ENCODE peak calls at places on chromosome X, in four cellular contexts. One of them, this sample, is unnamed.

GRCh38 chrX:40314070-40314469 is 216.3 kb upstream of the BCOR start:
- DNase-seq in fibroblast of pulmonary artery: no peak
- DNase-seq in choroid plexus epithelial cell: no peak
- DNase-seq in lower lobe of right lung: no peak
- DNase-seq in this sample: no peak

GRCh38 chrX:66632473-66632872 is 6.4 kb downstream of the EDA2R start:
- DNase-seq in fibroblast of pulmonary artery: peak
- DNase-seq in choroid plexus epithelial cell: no peak
- DNase-seq in lower lobe of right lung: no peak
- DNase-seq in this sample: peak

GRCh38 chrX:39063037-39063436 is 261.8 kb downstream of the MID1IP1 start:
- DNase-seq in fibroblast of pulmonary artery: peak
- DNase-seq in choroid plexus epithelial cell: no peak
- DNase-seq in lower lobe of right lung: peak
- DNase-seq in this sample: peak

GRCh38 chrX:142884853-142885252 is 140.9 kb upstream of the SPANXN4 start:
- DNase-seq in fibroblast of pulmonary artery: no peak
- DNase-seq in choroid plexus epithelial cell: no peak
- DNase-seq in lower lobe of right lung: no peak
- DNase-seq in this sample: no peak

GRCh38 chrX:54817220-54817820 is 9.8 kb downstream of the MAGED2 start:
- DNase-seq in fibroblast of pulmonary artery: peak
- DNase-seq in choroid plexus epithelial cell: no peak
- DNase-seq in lower lobe of right lung: no peak
- DNase-seq in this sample: no peak

GRCh38 chrX:9663216-9663615 is 102.4 kb downstream of the GPR143 start:
- DNase-seq in fibroblast of pulmonary artery: no peak
- DNase-seq in choroid plexus epithelial cell: no peak
- DNase-seq in lower lobe of right lung: no peak
- DNase-seq in this sample: no peak

GRCh38 chrX:97310373-97310772 is 426.7 kb downstream of the RPA4 start:
- DNase-seq in fibroblast of pulmonary artery: peak
- DNase-seq in choroid plexus epithelial cell: peak
- DNase-seq in lower lobe of right lung: no peak
- DNase-seq in this sample: no peak

GRCh38 chrX:96405842-96406241 is 278.8 kb upstream of the DIAPH2 start:
- DNase-seq in fibroblast of pulmonary artery: no peak
- DNase-seq in choroid plexus epithelial cell: no peak
- DNase-seq in lower lobe of right lung: no peak
- DNase-seq in this sample: no peak

GRCh38 chrX:51148848-51149247 is 183.8 kb upstream of the NUDT10 start:
- DNase-seq in fibroblast of pulmonary artery: peak
- DNase-seq in choroid plexus epithelial cell: no peak
- DNase-seq in lower lobe of right lung: no peak
- DNase-seq in this sample: no peak

GRCh38 chrX:136597356-136597755 is 50.6 kb upstream of the CD40LG start:
- DNase-seq in fibroblast of pulmonary artery: no peak
- DNase-seq in choroid plexus epithelial cell: no peak
- DNase-seq in lower lobe of right lung: no peak
- DNase-seq in this sample: no peak

GRCh38 chrX:8067754-8068469 is 103.2 kb downstream of the VCX2 start:
- DNase-seq in fibroblast of pulmonary artery: peak
- DNase-seq in choroid plexus epithelial cell: no peak
- DNase-seq in lower lobe of right lung: no peak
- DNase-seq in this sample: no peak

GRCh38 chrX:110021180-110022022 is 18.5 kb downstream of the TMEM164 start:
- DNase-seq in fibroblast of pulmonary artery: peak
- DNase-seq in choroid plexus epithelial cell: peak
- DNase-seq in lower lobe of right lung: no peak
- DNase-seq in this sample: peak

GRCh38 chrX:152926923-152927322 is 29.1 kb downstream of the ZNF185 start:
- DNase-seq in fibroblast of pulmonary artery: no peak
- DNase-seq in choroid plexus epithelial cell: no peak
- DNase-seq in lower lobe of right lung: no peak
- DNase-seq in this sample: no peak

GRCh38 chrX:150146271-150146888 is 208.1 kb upstream of the EOLA2 start:
- DNase-seq in fibroblast of pulmonary artery: no peak
- DNase-seq in choroid plexus epithelial cell: no peak
- DNase-seq in lower lobe of right lung: no peak
- DNase-seq in this sample: no peak

GRCh38 chrX:101210630-101211029 is 9.0 kb upstream of the DRP2 start:
- DNase-seq in fibroblast of pulmonary artery: no peak
- DNase-seq in choroid plexus epithelial cell: no peak
- DNase-seq in lower lobe of right lung: no peak
- DNase-seq in this sample: no peak

GRCh38 chrX:101203782-101204351 is 15.7 kb upstream of the DRP2 start:
- DNase-seq in fibroblast of pulmonary artery: no peak
- DNase-seq in choroid plexus epithelial cell: no peak
- DNase-seq in lower lobe of right lung: no peak
- DNase-seq in this sample: no peak

GRCh38 chrX:101208152-101208905 is 11.3 kb upstream of the DRP2 start:
- DNase-seq in fibroblast of pulmonary artery: peak
- DNase-seq in choroid plexus epithelial cell: peak
- DNase-seq in lower lobe of right lung: no peak
- DNase-seq in this sample: no peak

DNA sequence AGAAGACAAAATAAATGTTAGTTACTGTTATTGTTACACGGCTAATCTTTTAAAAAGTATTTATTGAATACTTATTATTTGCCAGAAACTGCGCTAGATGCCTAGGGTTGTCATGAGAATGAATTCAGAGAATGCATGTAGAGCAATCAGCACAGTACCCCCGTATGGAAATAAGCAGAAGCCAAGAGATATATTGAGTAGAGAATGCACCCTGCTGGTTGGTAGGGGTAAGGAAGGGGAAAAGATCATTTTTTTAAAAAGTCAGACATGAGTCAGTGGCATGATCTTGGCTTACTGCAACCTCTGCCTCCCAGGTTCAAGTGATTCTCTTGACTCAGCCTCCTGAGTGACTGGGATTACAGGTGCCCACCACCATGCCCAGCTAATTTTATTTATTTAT is 13.1 kb upstream of the DRP2 start:
- DNase-seq in fibroblast of pulmonary artery: peak
- DNase-seq in choroid plexus epithelial cell: peak
- DNase-seq in lower lobe of right lung: no peak
- DNase-seq in this sample: peak
- TF ChIP-seq CTCF in fibroblast of pulmonary artery: peak
- TF ChIP-seq CTCF in choroid plexus epithelial cell: peak
- TF ChIP-seq CTCF in lower lobe of right lung: peak
- TF ChIP-seq CTCF in this sample: peak

GRCh38 chrX:63434206-63434605 is 83.1 kb upstream of the SPIN4 start:
- DNase-seq in fibroblast of pulmonary artery: no peak
- DNase-seq in choroid plexus epithelial cell: no peak
- DNase-seq in lower lobe of right lung: no peak
- DNase-seq in this sample: no peak
- H3K4me3 ChIP-seq in fibroblast of pulmonary artery: no peak
- H3K4me3 ChIP-seq in choroid plexus epithelial cell: no peak
- H3K4me3 ChIP-seq in lower lobe of right lung: no peak
- H3K4me3 ChIP-seq in this sample: no peak

DNA sequence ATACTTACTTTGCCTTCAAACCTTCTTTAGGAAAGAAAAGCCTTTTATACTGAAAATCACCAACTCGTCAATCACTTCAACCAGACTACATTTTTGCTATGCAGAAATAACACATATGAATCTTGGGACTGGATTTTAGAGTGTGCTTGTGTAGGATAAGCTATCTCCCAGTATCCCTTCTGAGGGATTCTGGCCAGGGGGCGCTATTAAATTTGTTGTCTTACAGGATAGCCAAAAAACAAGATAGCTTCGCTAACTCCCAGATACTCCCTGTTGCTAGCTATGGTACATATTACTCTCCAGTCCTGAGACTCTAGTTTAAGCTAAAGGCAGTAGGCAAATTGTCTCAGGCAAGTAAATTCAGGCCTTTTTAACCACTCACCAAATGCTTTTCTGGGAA is 167.2 kb downstream of the LHFPL1 start:
- DNase-seq in fibroblast of pulmonary artery: no peak
- DNase-seq in choroid plexus epithelial cell: no peak
- DNase-seq in lower lobe of right lung: no peak
- DNase-seq in this sample: no peak
- TF ChIP-seq CTCF in fibroblast of pulmonary artery: no peak
- TF ChIP-seq CTCF in choroid plexus epithelial cell: no peak
- TF ChIP-seq CTCF in lower lobe of right lung: no peak
- TF ChIP-seq CTCF in this sample: no peak

GRCh38 chrX:140767646-140768045 is 58.1 kb downstream of the LINC00632 start:
- DNase-seq in fibroblast of pulmonary artery: peak
- DNase-seq in choroid plexus epithelial cell: no peak
- DNase-seq in lower lobe of right lung: no peak
- DNase-seq in this sample: no peak

GRCh38 chrX:140765043-140765784 is 55.7 kb downstream of the LINC00632 start:
- DNase-seq in fibroblast of pulmonary artery: peak
- DNase-seq in choroid plexus epithelial cell: peak
- DNase-seq in lower lobe of right lung: no peak
- DNase-seq in this sample: peak

GRCh38 chrX:140762061-140762460 is 52.5 kb downstream of the LINC00632 start:
- DNase-seq in fibroblast of pulmonary artery: peak
- DNase-seq in choroid plexus epithelial cell: peak
- DNase-seq in lower lobe of right lung: no peak
- DNase-seq in this sample: peak

GRCh38 chrX:140764401-140764919 is 54.9 kb downstream of the LINC00632 start:
- DNase-seq in fibroblast of pulmonary artery: peak
- DNase-seq in choroid plexus epithelial cell: peak
- DNase-seq in lower lobe of right lung: peak
- DNase-seq in this sample: peak

DNA sequence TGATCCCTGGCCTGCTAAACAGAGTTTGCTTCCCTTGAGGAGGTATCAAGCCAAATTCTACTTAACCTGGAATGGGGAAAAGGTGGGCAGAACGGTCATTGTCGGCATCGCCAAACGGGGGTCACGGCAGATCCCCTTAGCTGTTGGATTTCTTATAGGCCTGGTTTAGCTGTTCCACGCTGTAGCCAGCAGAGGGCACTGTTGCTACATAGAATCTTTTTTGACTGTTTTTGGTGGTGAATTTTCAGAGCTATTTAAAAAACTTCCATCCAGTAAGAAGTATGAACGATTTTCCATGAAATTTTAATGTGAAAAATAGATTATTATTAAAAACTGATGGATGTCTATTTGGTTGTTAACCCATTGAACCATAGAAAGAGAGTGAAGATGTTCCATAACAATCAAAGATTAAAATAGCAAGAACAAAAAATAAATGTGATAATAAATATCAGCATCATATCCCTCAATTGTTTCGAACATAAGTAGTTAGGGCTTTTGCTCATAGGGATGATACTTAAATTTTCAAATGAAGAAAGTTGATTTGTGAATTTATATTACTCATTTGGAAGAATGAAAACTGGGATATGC is 56.6 kb downstream of the LINC00632 start:
- DNase-seq in fibroblast of pulmonary artery: peak
- DNase-seq in choroid plexus epithelial cell: peak
- DNase-seq in lower lobe of right lung: no peak
- DNase-seq in this sample: peak
- H3K4me3 ChIP-seq in fibroblast of pulmonary artery: peak
- H3K4me3 ChIP-seq in choroid plexus epithelial cell: peak
- H3K4me3 ChIP-seq in lower lobe of right lung: no peak
- H3K4me3 ChIP-seq in this sample: peak

GRCh38 chrX:148823986-148824385 is 323.6 kb downstream of the AFF2 start:
- DNase-seq in fibroblast of pulmonary artery: no peak
- DNase-seq in choroid plexus epithelial cell: no peak
- DNase-seq in lower lobe of right lung: no peak
- DNase-seq in this sample: no peak
- TF ChIP-seq CTCF in fibroblast of pulmonary artery: no peak
- TF ChIP-seq CTCF in choroid plexus epithelial cell: no peak
- TF ChIP-seq CTCF in lower lobe of right lung: no peak
- TF ChIP-seq CTCF in this sample: no peak

GRCh38 chrX:71283409-71284143 is at the start of gene NONO:
- DNase-seq in fibroblast of pulmonary artery: peak
- DNase-seq in choroid plexus epithelial cell: peak
- DNase-seq in lower lobe of right lung: peak
- DNase-seq in this sample: peak

GRCh38 chrX:71285929-71286328 is 2.5 kb downstream of the NONO start:
- DNase-seq in fibroblast of pulmonary artery: no peak
- DNase-seq in choroid plexus epithelial cell: no peak
- DNase-seq in lower lobe of right lung: no peak
- DNase-seq in this sample: no peak

GRCh38 chrX:71282514-71283408 is 674 bp upstream of the NONO start:
- DNase-seq in fibroblast of pulmonary artery: peak
- DNase-seq in choroid plexus epithelial cell: peak
- DNase-seq in lower lobe of right lung: no peak
- DNase-seq in this sample: no peak
- H3K4me3 ChIP-seq in fibroblast of pulmonary artery: peak
- H3K4me3 ChIP-seq in choroid plexus epithelial cell: peak
- H3K4me3 ChIP-seq in lower lobe of right lung: peak
- H3K4me3 ChIP-seq in this sample: peak